ENCODE peak calls at places on chromosomes 7 and 10, in nine cellular contexts. P is activated T-cell treated with anti-CD3 and anti-CD28 coated beads, Interleukin-2, amount 50 U/mL, for 48 hours; L is NCI-H1092; O is pancreas; T is dorsolateral prefrontal cortex; N is GM12892; S is Peyer's patch; U is NCI-H2171 treated with DMSO at 0.1 percent for 48 hours; V is uterus. I is an unnamed sample.

GRCh38 chr7:116886550-116887156 is 24.3 kb downstream of the CAPZA2 start:
- DNase-seq in P (no peak), L (no peak), O (no peak), T (no peak), N (no peak), S (no peak), U (no peak), V (no peak), I (no peak)

GRCh38 chr7:24820730-24821044 is 63.4 kb upstream of the GSDME start:
- DNase-seq in P (no peak), L (peak; percentile 16), O (no peak), T (no peak), N (no peak), S (no peak), U (peak; percentile 32), V (no peak), I (no peak)

GRCh38 chr10:69025370-69025896 is 36.8 kb downstream of the KIFBP start:
- DNase-seq in P (no peak), L (no peak), O (no peak), T (no peak), N (no peak), S (no peak), U (no peak), V (no peak), I (no peak)

GRCh38 chr7:83148776-83149175 is 13.9 kb downstream of the PCLO start:
- DNase-seq in P (no peak), L (no peak), O (no peak), T (no peak), N (no peak), S (no peak), U (no peak), V (no peak), I (no peak)

GRCh38 chr10:80081026-80081425 is 2.6 kb downstream of the TMEM254 start:
- DNase-seq in P (no peak), L (no peak), O (no peak), T (no peak), N (no peak), S (no peak), U (no peak), V (no peak), I (no peak)

GRCh38 chr10:29946953-29947700 is 112.3 kb downstream of the JCAD start:
- DNase-seq in P (no peak), L (no peak), O (peak; percentile 84), T (no peak), N (no peak), S (no peak), U (no peak), V (peak; percentile 68), I (no peak)

GRCh38 chr7:101035941-101036340 is 16.1 kb downstream of the MUC17 start:
- DNase-seq in P (no peak), L (no peak), O (no peak), T (no peak), N (no peak), S (peak; percentile 14), U (no peak), V (no peak), I (no peak)

GRCh38 chr7:378041-378420 is 88.1 kb downstream of the FOXL3 start:
- DNase-seq in P (peak; percentile 11), L (no peak), O (no peak), T (no peak), N (no peak), S (no peak), U (no peak), V (no peak), I (no peak)

GRCh38 chr7:12722720-12723241 is 35.3 kb downstream of the ARL4A start:
- DNase-seq in P (no peak), L (no peak), O (no peak), T (no peak), N (no peak), S (no peak), U (no peak), V (no peak), I (no peak)

GRCh38 chr7:31775511-31775910 is 88.5 kb downstream of the PPP1R17 start:
- DNase-seq in P (no peak), L (no peak), O (no peak), T (no peak), N (no peak), S (no peak), U (no peak), V (no peak), I (no peak)

GRCh38 chr10:86400705-86401587 is 34.4 kb upstream of the GRID1 start:
- DNase-seq in P (peak; percentile 82), L (peak; percentile 10), O (peak; percentile 91), T (peak; percentile 24), N (no peak), S (peak; percentile 81), U (peak; percentile 41), V (peak; percentile 46), I (no peak)

GRCh38 chr10:31754803-31755624 is 173.6 kb downstream of the ARHGAP12 start:
- DNase-seq in P (no peak), L (no peak), O (no peak), T (no peak), N (no peak), S (no peak), U (no peak), V (no peak), I (no peak)

GRCh38 chr10:43852141-43852540 is 203.5 kb upstream of the ZNF32 start:
- DNase-seq in P (no peak), L (no peak), O (peak; percentile 29), T (peak; percentile 40), N (no peak), S (no peak), U (no peak), V (no peak), I (peak; percentile 46)

GRCh38 chr7:131945313-131945831 is 388.9 kb upstream of the PODXL start:
- DNase-seq in P (peak; percentile 48), L (peak; percentile 64), O (peak; percentile 75), T (peak; percentile 70), N (peak; percentile 49), S (peak; percentile 71), U (peak; percentile 72), V (no peak), I (peak; percentile 15)

GRCh38 chr7:151094675-151095074 is 8.4 kb downstream of the AGAP3 start:
- DNase-seq in P (no peak), L (no peak), O (no peak), T (no peak), N (no peak), S (no peak), U (no peak), V (no peak), I (no peak)

GRCh38 chr10:78528749-78529204 is 495.1 kb downstream of the RPS24 start:
- DNase-seq in P (no peak), L (peak; percentile 91), O (no peak), T (no peak), N (no peak), S (no peak), U (no peak), V (no peak), I (no peak)

GRCh38 chr7:4150731-4151130 is 531.4 kb upstream of the FOXK1 start:
- DNase-seq in P (no peak), L (no peak), O (no peak), T (no peak), N (no peak), S (no peak), U (no peak), V (no peak), I (no peak)

GRCh38 chr7:97499204-97499603 is 232.7 kb upstream of the TAC1 start:
- DNase-seq in P (no peak), L (no peak), O (no peak), T (no peak), N (no peak), S (no peak), U (peak; percentile 34), V (no peak), I (no peak)

GRCh38 chr7:112116894-112117293 is 89.3 kb downstream of the DOCK4 start:
- DNase-seq in P (no peak), L (no peak), O (no peak), T (no peak), N (no peak), S (no peak), U (peak; percentile 13), V (no peak), I (no peak)

GRCh38 chr7:156475666-156476065 is 164.9 kb upstream of the RNF32 start:
- DNase-seq in P (no peak), L (no peak), O (no peak), T (no peak), N (no peak), S (no peak), U (no peak), V (no peak), I (no peak)

GRCh38 chr10:26860026-26860541 is 674 bp downstream of the ABI1 start:
- DNase-seq in P (peak; percentile 60), L (no peak), O (peak; percentile 86), T (peak; percentile 19), N (peak; percentile 8), S (peak; percentile 73), U (peak; percentile 40), V (peak; percentile 63), I (no peak)

GRCh38 chr7:129210989-129211312 is 13.9 kb upstream of the AHCYL2 start:
- DNase-seq in P (no peak), L (no peak), O (peak; percentile 69), T (no peak), N (no peak), S (no peak), U (no peak), V (no peak), I (no peak)

GRCh38 chr10:7258948-7259523 is 151.8 kb downstream of the SFMBT2 start:
- DNase-seq in P (peak; percentile 70), L (no peak), O (no peak), T (no peak), N (no peak), S (no peak), U (no peak), V (no peak), I (no peak)